ENCODE peak calls at places on chromosomes 6 and 20, in nine cellular contexts. I is DMS79; Y is endodermal cell; A is nephron progenitor cell; G is left lung; Q is activated CD4-positive, alpha-beta T cell treated with anti-CD3 and anti-CD28 coated beads, Interleukin-2, amount 10 ng/mL, durations not matched to agents 24 days and 14 days; V is left ventricle myocardium inferior; M is GM04504; T is AG08395. S is an unnamed sample.

GRCh38 chr6:68777956-68778355 is 142.9 kb downstream of the ADGRB3 start:
- DNase-seq in I (peak; percentile 48), Y (no peak), A (no peak), G (no peak), Q (no peak), V (no peak), M (no peak), T (no peak), S (no peak)

GRCh38 chr20:49484180-49485140 is 2.0 kb upstream of the KCNB1 start:
- DNase-seq in I (peak; percentile 45), Y (peak; percentile 95), A (peak; percentile 89), G (peak; percentile 90), Q (peak; percentile 92), V (peak; percentile 78), M (peak; percentile 32), T (peak; percentile 79), S (peak; percentile 21)

GRCh38 chr20:44319880-44320422 is 8.9 kb upstream of the FITM2 start:
- DNase-seq in I (no peak), Y (no peak), A (no peak), G (no peak), Q (no peak), V (no peak), M (no peak), T (no peak), S (no peak)

GRCh38 chr6:7153807-7154206 is 46.0 kb downstream of the RREB1 start:
- DNase-seq in I (no peak), Y (peak; percentile 56), A (no peak), G (no peak), Q (peak; percentile 62), V (no peak), M (no peak), T (no peak), S (no peak)

GRCh38 chr6:143611580-143611979 is 66.2 kb upstream of the PHACTR2 start:
- DNase-seq in I (no peak), Y (no peak), A (no peak), G (no peak), Q (no peak), V (no peak), M (no peak), T (no peak), S (no peak)

GRCh38 chr6:20426177-20427082 is 24.8 kb downstream of the E2F3 start:
- DNase-seq in I (no peak), Y (no peak), A (no peak), G (no peak), Q (no peak), V (no peak), M (no peak), T (no peak), S (no peak)

GRCh38 chr6:168163096-168163731 is 84.2 kb upstream of the FRMD1 start:
- DNase-seq in I (no peak), Y (peak; percentile 38), A (no peak), G (no peak), Q (no peak), V (no peak), M (no peak), T (peak; percentile 60), S (no peak)

GRCh38 chr6:150322452-150322851 is 46.4 kb upstream of the IYD start:
- DNase-seq in I (no peak), Y (no peak), A (no peak), G (no peak), Q (no peak), V (no peak), M (no peak), T (no peak), S (no peak)

S was measured in GOT3.